ENCODE peak calls at places on chromosomes 11 and 22, in seven cellular contexts. L, D, I, B, U, Y and V are unnamed samples.

GRCh38 chr22:43377486-43377995 is 34.3 kb upstream of the MPPED1 start:
- DNase-seq in I (no peak), D (no peak), L (peak; percentile 19), U (no peak), Y (no peak), B (no peak), V (no peak)

GRCh38 chr11:116219171-116219635 is 553.6 kb downstream of the BUD13 start:
- DNase-seq in D (no peak), Y (peak; percentile 9), L (no peak), B (no peak), I (no peak), U (no peak), V (no peak)

GRCh38 chr11:119373917-119374631 is 7.4 kb downstream of the USP2 start:
- DNase-seq in B (no peak), D (peak; percentile 72), Y (no peak), U (peak; percentile 82), L (peak; percentile 73), I (no peak), V (peak; percentile 91)

GRCh38 chr11:26127336-26127735 is 204.6 kb upstream of the ANO3 start:
- DNase-seq in B (no peak), L (no peak), Y (no peak), D (no peak), U (no peak), I (no peak), V (no peak)

GRCh38 chr11:75146711-75147110 is 4.2 kb upstream of the SLCO2B1 start:
- DNase-seq in U (no peak), Y (no peak), L (peak; percentile 19), D (no peak), I (no peak), B (no peak), V (no peak)

GRCh38 chr11:14015711-14016110 is 53.2 kb downstream of the SPON1 start:
- DNase-seq in I (no peak), Y (no peak), L (no peak), B (no peak), D (peak; percentile 50), U (peak; percentile 72), V (no peak)

GRCh38 chr11:79437274-79437980 is 3.4 kb downstream of the TENM4 start:
- DNase-seq in Y (no peak), D (no peak), I (peak; percentile 76), B (no peak), L (peak; percentile 74), U (peak; percentile 49), V (peak; percentile 96)

GRCh38 chr11:91194551-91194950 is 971.7 kb upstream of the CHORDC1 start:
- DNase-seq in D (no peak), Y (no peak), U (no peak), L (no peak), I (no peak), B (no peak), V (no peak)

GRCh38 chr22:46390652-46391301 is 55.3 kb downstream of the TRMU start:
- DNase-seq in I (no peak), D (peak; percentile 27), Y (no peak), L (no peak), B (no peak), U (peak; percentile 62), V (peak; percentile 98)

GRCh38 chr11:66891849-66892660 is 35.2 kb downstream of the LRFN4 start:
- DNase-seq in B (peak; percentile 96), Y (peak; percentile 93), L (no peak), U (peak; percentile 99), D (peak; percentile 98), I (no peak), V (peak; percentile 94)

GRCh38 chr11:46895821-46896220 is 22.5 kb downstream of the LRP4 start:
- DNase-seq in U (no peak), L (no peak), B (no peak), Y (no peak), D (no peak), I (peak; percentile 61), V (peak; percentile 95)

GRCh38 chr11:117953029-117953671 is 23.9 kb upstream of the TMPRSS13 start:
- DNase-seq in B (no peak), D (no peak), I (peak; percentile 34), U (no peak), L (no peak), Y (no peak), V (no peak)

GRCh38 chr11:44530413-44531115 is 34.9 kb upstream of the CD82 start:
- DNase-seq in Y (no peak), L (no peak), I (no peak), U (peak; percentile 67), D (peak; percentile 15), B (no peak), V (peak; percentile 90)

GRCh38 chr11:12512826-12513395 is 135.5 kb downstream of the PARVA start:
- DNase-seq in U (no peak), Y (no peak), I (no peak), D (no peak), L (no peak), B (no peak), V (no peak)

GRCh38 chr11:113874920-113875413 is 405 bp downstream of the USP28 start:
- DNase-seq in U (peak; percentile 27), B (no peak), I (no peak), D (peak; percentile 26), L (peak; percentile 76), Y (no peak), V (no peak)

GRCh38 chr11:75582935-75583709 is 21.1 kb downstream of the SERPINH1 start:
- DNase-seq in U (peak; percentile 48), Y (no peak), B (no peak), D (peak; percentile 55), L (peak; percentile 85), I (peak; percentile 91), V (peak; percentile 98)

GRCh38 chr11:119617343-119617713 is 111.7 kb downstream of the NECTIN1 start:
- DNase-seq in B (no peak), D (no peak), L (no peak), I (no peak), Y (no peak), U (no peak), V (no peak)

GRCh38 chr11:62122076-62122475 is 1.7 kb upstream of the INCENP start:
- DNase-seq in Y (no peak), B (no peak), I (no peak), D (peak; percentile 11), U (no peak), L (no peak), V (no peak)

GRCh38 chr11:129738242-129738641 is 77.4 kb upstream of the TMEM45B start:
- DNase-seq in I (no peak), L (no peak), B (no peak), Y (no peak), U (no peak), D (no peak), V (no peak)

GRCh38 chr11:82733444-82734119 is at the start of gene FAM181B:
- DNase-seq in B (no peak), D (no peak), U (peak; percentile 17), I (peak; percentile 84), Y (no peak), L (no peak), V (peak; percentile 88)

GRCh38 chr22:43206515-43207161 is 19.7 kb upstream of the TTLL12 start:
- DNase-seq in B (no peak), I (no peak), U (no peak), L (no peak), Y (no peak), D (no peak), V (no peak)

GRCh38 chr22:19174106-19175025 is 4.2 kb downstream of the SLC25A1 start:
- DNase-seq in L (peak; percentile 59), Y (peak; percentile 67), D (peak; percentile 60), U (peak; percentile 92), B (peak; percentile 60), I (peak; percentile 90), V (peak; percentile 96)

GRCh38 chr22:36319595-36320497 is 66.9 kb downstream of the APOL1 start:
- DNase-seq in D (no peak), U (no peak), L (no peak), I (peak; percentile 80), B (no peak), Y (no peak), V (peak; percentile 66)